ENCODE peak calls at places on chromosomes 1 and 21, in four cellular contexts. U is transverse colon, C is Caco-2, Q is body of pancreas. I is an unnamed sample.

GRCh38 chr1:156941675-156942074 is 21.2 kb downstream of the LRRC71 start:
- DNase-seq in U (no peak), C (no peak), Q (no peak), I (no peak)

GRCh38 chr1:9235123-9235513 is 544 bp downstream of the H6PD start:
- DNase-seq in C (no peak), Q (peak), U (no peak), I (peak)

GRCh38 chr21:29217818-29218252 is 80.9 kb upstream of the BACH1 start:
- DNase-seq in C (no peak), U (no peak), Q (no peak), I (no peak)

GRCh38 chr1:204478166-204478899 is 16.3 kb downstream of the PIK3C2B start:
- DNase-seq in C (no peak), U (no peak), Q (no peak), I (no peak)

GRCh38 chr1:84264961-84265360 is 36.5 kb upstream of the SAMD13 start:
- DNase-seq in U (no peak), Q (no peak), C (no peak), I (no peak)

GRCh38 chr1:61182049-61182448 is 99.7 kb downstream of the NFIA start:
- DNase-seq in U (no peak), C (no peak), Q (peak), I (no peak)

GRCh38 chr21:28387220-28387619 is 605.5 kb downstream of the LTN1 start:
- DNase-seq in C (no peak), Q (no peak), U (no peak), I (no peak)

GRCh38 chr1:67748630-67749029 is 63.6 kb downstream of the GADD45A start:
- DNase-seq in U (no peak), C (peak), Q (peak), I (no peak)

GRCh38 chr1:27418326-27418761 is 25.9 kb downstream of the GPR3 start:
- DNase-seq in Q (peak), C (peak), U (peak), I (no peak)

GRCh38 chr1:238465449-238465848 is 574.7 kb upstream of the ZP4 start:
- DNase-seq in C (no peak), Q (no peak), U (no peak), I (no peak)

GRCh38 chr1:76770979-76771378 is 96.3 kb upstream of the ST6GALNAC5 start:
- DNase-seq in Q (no peak), U (no peak), C (no peak), I (no peak)

GRCh38 chr1:93078935-93079654 is at the start of gene MTF2:
- DNase-seq in U (peak), C (peak), Q (peak), I (peak)

GRCh38 chr1:65525297-65526048 is 105.0 kb downstream of the LEPR start:
- DNase-seq in U (no peak), C (no peak), Q (peak), I (peak)

GRCh38 chr1:65310078-65310587 is 790 bp downstream of the DNAJC6 start:
- DNase-seq in C (no peak), Q (peak), U (peak), I (peak)

GRCh38 chr21:34762761-34763160 is 94.0 kb downstream of the CLIC6 start:
- DNase-seq in U (no peak), Q (no peak), C (no peak), I (no peak)

GRCh38 chr1:201468501-201468843 is 516 bp downstream of the PHLDA3 start:
- DNase-seq in U (no peak), Q (peak), C (no peak), I (peak)

GRCh38 chr1:205365945-205366463 is 9.3 kb upstream of the KLHDC8A start:
- DNase-seq in C (no peak), U (peak), Q (peak), I (no peak)

GRCh38 chr21:16455978-16456377 is 726.2 kb downstream of the USP25 start:
- DNase-seq in C (no peak), Q (no peak), U (no peak), I (peak)

GRCh38 chr1:3543076-3544049 is 67.9 kb downstream of the MEGF6 start:
- DNase-seq in Q (no peak), C (no peak), U (peak), I (no peak)

GRCh38 chr1:230072866-230073265 is 5.8 kb downstream of the GALNT2 start:
- DNase-seq in U (no peak), C (no peak), Q (no peak), I (no peak)

GRCh38 chr1:31696246-31696645 is 7.6 kb downstream of the COL16A1 start:
- DNase-seq in Q (peak), C (no peak), U (peak), I (no peak)

GRCh38 chr1:221739677-221740025 is 2.2 kb downstream of the DUSP10 start:
- DNase-seq in C (no peak), Q (no peak), U (no peak), I (no peak)

GRCh38 chr1:202599669-202600431 is 110.4 kb downstream of the SYT2 start:
- DNase-seq in U (peak), Q (peak), C (peak), I (peak)

GRCh38 chr1:173341307-173341706 is 134.2 kb upstream of the TNFSF4 start:
- DNase-seq in Q (peak), U (no peak), C (no peak), I (no peak)

GRCh38 chr1:158087320-158087927 is 93.3 kb upstream of the CD1D start:
- DNase-seq in C (peak), U (peak), Q (peak), I (peak)

GRCh38 chr1:193537266-193538003 is 351.0 kb upstream of the B3GALT2 start:
- DNase-seq in C (no peak), U (peak), Q (peak), I (no peak)

GRCh38 chr1:8943516-8943896 is 2.2 kb upstream of the CA6 start:
- DNase-seq in C (no peak), U (no peak), Q (no peak), I (no peak)

GRCh38 chr1:241451981-241452380 is 67.6 kb downstream of the FH start:
- DNase-seq in Q (no peak), U (no peak), C (no peak), I (no peak)

GRCh38 chr1:54011316-54012007 is 6.5 kb downstream of the LDLRAD1 start:
- DNase-seq in U (no peak), C (no peak), Q (no peak), I (no peak)

GRCh38 chr21:14888202-14888601 is 176.6 kb downstream of the NRIP1 start:
- DNase-seq in U (no peak), Q (no peak), C (no peak), I (no peak)

GRCh38 chr1:20696397-20697333 is 21.1 kb downstream of the KIF17 start:
- DNase-seq in U (peak), Q (peak), C (peak), I (peak)

GRCh38 chr1:153798468-153798780 is 23.2 kb downstream of the SLC27A3 start:
- DNase-seq in Q (no peak), U (no peak), C (no peak), I (no peak)

GRCh38 chr1:6962956-6963915 is 178.0 kb downstream of the CAMTA1 start:
- DNase-seq in C (no peak), U (peak), Q (peak), I (peak)

GRCh38 chr1:6962390-6962955 is 177.2 kb downstream of the CAMTA1 start:
- DNase-seq in C (no peak), U (peak), Q (peak), I (peak)

GRCh38 chr1:6961289-6961688 is 176.0 kb downstream of the CAMTA1 start:
- DNase-seq in C (no peak), U (no peak), Q (no peak), I (no peak)

GRCh38 chr1:6960291-6960758 is 175.1 kb downstream of the CAMTA1 start:
- DNase-seq in Q (peak), C (no peak), U (no peak), I (no peak)

GRCh38 chr1:6961905-6962304 is 176.7 kb downstream of the CAMTA1 start:
- DNase-seq in U (no peak), Q (no peak), C (no peak), I (no peak)
- H3K4me3 ChIP-seq in U (peak), Q (no peak), C (no peak), I (peak)

GRCh38 chr1:19478241-19478780 is 7.0 kb downstream of the CAPZB start:
- DNase-seq in U (no peak), Q (no peak), C (no peak), I (no peak)

GRCh38 chr1:19477284-19478240 is 7.8 kb downstream of the CAPZB start:
- DNase-seq in Q (peak), C (no peak), U (peak), I (no peak)

GRCh38 chr1:19479351-19480120 is 5.8 kb downstream of the CAPZB start:
- DNase-seq in U (no peak), Q (no peak), C (no peak), I (no peak)

GRCh38 chr1:19473119-19473518 is 12.2 kb downstream of the CAPZB start:
- DNase-seq in Q (no peak), C (no peak), U (no peak), I (no peak)

GRCh38 chr1:19476440-19477190 is 8.7 kb downstream of the CAPZB start:
- DNase-seq in C (no peak), U (no peak), Q (no peak), I (no peak)
- H3K4me3 ChIP-seq in C (no peak), U (no peak), Q (no peak), I (no peak)

DNA sequence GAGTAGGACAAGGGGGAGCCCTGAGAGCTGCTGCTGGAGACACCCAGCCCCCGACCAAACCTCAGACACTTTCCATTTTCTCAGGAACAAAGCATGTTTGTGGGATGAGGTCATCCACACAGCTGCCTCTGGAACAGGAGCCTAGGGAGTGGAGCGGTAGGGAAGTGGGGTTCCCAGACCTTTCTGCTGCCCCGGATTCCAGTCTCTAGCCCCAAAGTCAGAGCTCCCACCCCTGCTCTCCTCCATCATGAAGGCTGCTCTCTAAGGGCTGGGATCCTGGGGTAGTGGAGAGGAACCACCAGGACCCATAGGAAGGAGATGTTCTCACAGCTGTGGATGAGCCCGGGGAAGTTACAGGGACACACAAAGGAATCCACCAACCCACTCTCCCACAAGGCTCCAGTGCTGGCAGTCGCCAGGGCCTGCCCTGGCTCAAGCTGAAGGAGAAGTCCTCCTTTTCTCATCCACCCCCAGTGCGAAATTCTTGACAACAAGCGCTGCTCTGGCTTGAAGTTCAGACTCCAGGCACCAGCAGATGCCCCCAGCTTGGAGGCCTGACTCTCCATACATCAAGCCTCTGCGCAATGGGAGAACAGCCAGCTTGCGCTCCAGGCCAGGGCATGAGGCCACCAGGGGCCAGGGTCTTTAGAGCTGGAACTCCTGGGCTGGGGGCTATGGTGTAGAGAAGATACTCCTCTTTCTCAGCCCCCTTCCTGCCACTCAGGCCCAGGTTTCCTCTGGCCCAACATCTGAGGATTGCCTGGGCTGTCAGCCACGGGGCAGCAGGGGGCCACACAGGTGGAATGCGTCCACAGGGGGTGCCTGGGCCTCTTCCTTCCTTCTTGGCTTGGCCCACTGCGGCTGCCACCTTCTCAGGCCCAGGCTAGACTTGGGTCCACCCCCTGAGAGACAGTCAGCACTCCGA is 4.5 kb downstream of the FHL3 start:
- DNase-seq in C (no peak), U (no peak), Q (peak), I (no peak)
- H3K4me3 ChIP-seq in C (no peak), U (no peak), Q (no peak), I (no peak)

GRCh38 chr1:115088871-115089442 is 346 bp downstream of the TSPAN2 start:
- DNase-seq in C (peak), U (no peak), Q (no peak), I (peak)
- H3K4me3 ChIP-seq in C (peak), U (peak), Q (peak), I (peak)

GRCh38 chr1:58778593-58778992 is 5.3 kb downstream of the JUN start:
- DNase-seq in C (no peak), U (no peak), Q (no peak), I (no peak)

GRCh38 chr1:58780586-58781452 is 3.0 kb downstream of the JUN start:
- DNase-seq in U (no peak), Q (peak), C (peak), I (no peak)

GRCh38 chr1:58781541-58782307 is 2.1 kb downstream of the JUN start:
- DNase-seq in U (peak), Q (peak), C (peak), I (peak)

GRCh38 chr1:58779059-58779754 is 4.6 kb downstream of the JUN start:
- DNase-seq in U (no peak), Q (no peak), C (no peak), I (no peak)

GRCh38 chr1:58779837-58780585 is 3.8 kb downstream of the JUN start:
- DNase-seq in Q (peak), C (peak), U (peak), I (no peak)
- H3K4me3 ChIP-seq in Q (peak), C (no peak), U (peak), I (no peak)

GRCh38 chr1:12229386-12229834 is 420 bp upstream of the VPS13D start:
- DNase-seq in C (no peak), Q (no peak), U (no peak), I (no peak)

GRCh38 chr1:12230549-12231275 is 882 bp downstream of the VPS13D start:
- DNase-seq in Q (peak), U (peak), C (peak), I (peak)

GRCh38 chr1:12228979-12229378 is 851 bp upstream of the VPS13D start:
- DNase-seq in U (no peak), C (no peak), Q (no peak), I (no peak)

GRCh38 chr1:12231276-12231595 is 1.4 kb downstream of the VPS13D start:
- DNase-seq in U (no peak), C (no peak), Q (no peak), I (no peak)

GRCh38 chr1:12229835-12230548 is at the start of gene VPS13D:
- DNase-seq in U (peak), C (peak), Q (peak), I (peak)
- H3K4me3 ChIP-seq in U (peak), C (peak), Q (peak), I (peak)